ENCODE peak calls at places on chromosomes 2 and 18, in four cellular contexts. One of them, this sample, is unnamed. For H3K4me1, the result is how much of the 10 kb centered on the place peaks cover.

GRCh38 chr2:48328972-48329723 is 200.8 kb upstream of the STON1 start:
- DNase-seq in IMR-90: no peak
- DNase-seq in CD4-positive, alpha-beta memory T cell: no peak
- DNase-seq in left lung: no peak
- DNase-seq in this sample: no peak

GRCh38 chr2:105629634-105630033 is 115.1 kb upstream of the NCK2 start:
- DNase-seq in left lung: no peak
- DNase-seq in CD4-positive, alpha-beta memory T cell: no peak
- DNase-seq in IMR-90: no peak
- DNase-seq in this sample: no peak

GRCh38 chr18:22349317-22349898 is 68.3 kb downstream of the CTAGE1 start:
- DNase-seq in left lung: no peak
- DNase-seq in CD4-positive, alpha-beta memory T cell: no peak
- DNase-seq in IMR-90: no peak
- DNase-seq in this sample: peak

GRCh38 chr2:8551622-8552074 is 130.2 kb upstream of the ID2 start:
- DNase-seq in CD4-positive, alpha-beta memory T cell: no peak
- DNase-seq in IMR-90: no peak
- DNase-seq in left lung: no peak
- DNase-seq in this sample: no peak

GRCh38 chr2:41928593-41928992 is 119.2 kb upstream of the PKDCC start:
- DNase-seq in left lung: no peak
- DNase-seq in CD4-positive, alpha-beta memory T cell: no peak
- DNase-seq in IMR-90: peak
- DNase-seq in this sample: peak

GRCh38 chr2:98896944-98897343 is 39.1 kb downstream of the CRACDL start:
- DNase-seq in CD4-positive, alpha-beta memory T cell: no peak
- DNase-seq in IMR-90: no peak
- DNase-seq in left lung: peak
- DNase-seq in this sample: no peak

GRCh38 chr2:230909841-230910545 is 15.0 kb downstream of the GPR55 start:
- DNase-seq in IMR-90: no peak
- DNase-seq in left lung: peak
- DNase-seq in CD4-positive, alpha-beta memory T cell: no peak
- DNase-seq in this sample: peak

GRCh38 chr18:44396550-44396949 is 284.1 kb upstream of the SETBP1 start:
- DNase-seq in left lung: no peak
- DNase-seq in IMR-90: no peak
- DNase-seq in CD4-positive, alpha-beta memory T cell: no peak
- DNase-seq in this sample: no peak

GRCh38 chr2:226932443-226932842 is 96.6 kb downstream of the RHBDD1 start:
- DNase-seq in CD4-positive, alpha-beta memory T cell: no peak
- DNase-seq in IMR-90: no peak
- DNase-seq in left lung: no peak
- DNase-seq in this sample: no peak

GRCh38 chr18:13067966-13068365 is 76.8 kb downstream of the CEP192 start:
- DNase-seq in IMR-90: no peak
- DNase-seq in left lung: no peak
- DNase-seq in CD4-positive, alpha-beta memory T cell: no peak
- DNase-seq in this sample: no peak

GRCh38 chr2:2660789-2661355 is 329.8 kb upstream of the MYT1L start:
- DNase-seq in CD4-positive, alpha-beta memory T cell: no peak
- DNase-seq in left lung: no peak
- DNase-seq in IMR-90: peak
- DNase-seq in this sample: no peak

GRCh38 chr18:40485318-40485717 is 1469.7 kb upstream of the PIK3C3 start:
- DNase-seq in left lung: no peak
- DNase-seq in CD4-positive, alpha-beta memory T cell: no peak
- DNase-seq in IMR-90: peak
- DNase-seq in this sample: no peak

GRCh38 chr2:117979911-117980341 is 33.9 kb downstream of the CCDC93 start:
- DNase-seq in IMR-90: no peak
- DNase-seq in left lung: no peak
- DNase-seq in CD4-positive, alpha-beta memory T cell: no peak
- DNase-seq in this sample: no peak

GRCh38 chr2:58215429-58215828 is 25.7 kb downstream of the FANCL start:
- DNase-seq in left lung: no peak
- DNase-seq in IMR-90: peak
- DNase-seq in CD4-positive, alpha-beta memory T cell: no peak
- DNase-seq in this sample: no peak

GRCh38 chr2:237790353-237790752 is 8.2 kb upstream of the RBM44 start:
- DNase-seq in CD4-positive, alpha-beta memory T cell: no peak
- DNase-seq in left lung: no peak
- DNase-seq in IMR-90: peak
- DNase-seq in this sample: no peak

GRCh38 chr2:131104487-131105155 is 515 bp upstream of the PLEKHB2 start:
- DNase-seq in IMR-90: peak
- DNase-seq in left lung: peak
- DNase-seq in CD4-positive, alpha-beta memory T cell: peak
- DNase-seq in this sample: peak

GRCh38 chr2:15082105-15083058 is 449.9 kb downstream of the LRATD1 start:
- DNase-seq in left lung: no peak
- DNase-seq in IMR-90: no peak
- DNase-seq in CD4-positive, alpha-beta memory T cell: no peak
- DNase-seq in this sample: no peak

GRCh38 chr18:8851659-8852058 is 146.3 kb downstream of the MTCL1 start:
- DNase-seq in left lung: no peak
- DNase-seq in CD4-positive, alpha-beta memory T cell: no peak
- DNase-seq in IMR-90: no peak
- DNase-seq in this sample: no peak

GRCh38 chr2:190532581-190532980 is 1.9 kb downstream of the NEMP2 start:
- DNase-seq in CD4-positive, alpha-beta memory T cell: no peak
- DNase-seq in IMR-90: no peak
- DNase-seq in left lung: no peak
- DNase-seq in this sample: no peak

GRCh38 chr2:27667439-27667838 is 3.8 kb downstream of the SLC4A1AP start:
- DNase-seq in left lung: no peak
- DNase-seq in IMR-90: no peak
- DNase-seq in CD4-positive, alpha-beta memory T cell: no peak
- DNase-seq in this sample: no peak

GRCh38 chr2:118609138-118609537 is 238.3 kb downstream of the EN1 start:
- DNase-seq in IMR-90: no peak
- DNase-seq in left lung: no peak
- DNase-seq in CD4-positive, alpha-beta memory T cell: no peak
- DNase-seq in this sample: no peak

GRCh38 chr18:69730664-69731063 is 217.0 kb downstream of the CD226 start:
- DNase-seq in IMR-90: no peak
- DNase-seq in left lung: no peak
- DNase-seq in CD4-positive, alpha-beta memory T cell: no peak
- DNase-seq in this sample: no peak

GRCh38 chr2:109173311-109174171 is 44.5 kb downstream of the SH3RF3 start:
- DNase-seq in left lung: peak
- DNase-seq in CD4-positive, alpha-beta memory T cell: no peak
- DNase-seq in IMR-90: peak
- DNase-seq in this sample: peak

GRCh38 chr2:112001136-112001764 is 53.8 kb upstream of the TMEM87B start:
- DNase-seq in IMR-90: no peak
- DNase-seq in left lung: no peak
- DNase-seq in CD4-positive, alpha-beta memory T cell: no peak
- DNase-seq in this sample: no peak

GRCh38 chr18:3722662-3723433 is 272.9 kb downstream of the TGIF1 start:
- DNase-seq in IMR-90: peak
- DNase-seq in CD4-positive, alpha-beta memory T cell: no peak
- DNase-seq in left lung: no peak
- DNase-seq in this sample: no peak

GRCh38 chr2:144011098-144011497 is 508.8 kb downstream of the ZEB2 start:
- DNase-seq in IMR-90: no peak
- DNase-seq in left lung: no peak
- DNase-seq in CD4-positive, alpha-beta memory T cell: no peak
- DNase-seq in this sample: no peak

GRCh38 chr2:2272841-2273240 is 58.2 kb downstream of the MYT1L start:
- DNase-seq in IMR-90: no peak
- DNase-seq in left lung: no peak
- DNase-seq in CD4-positive, alpha-beta memory T cell: no peak
- DNase-seq in this sample: no peak

GRCh38 chr2:54589340-54590215 is 133.5 kb downstream of the SPTBN1 start:
- DNase-seq in CD4-positive, alpha-beta memory T cell: peak
- DNase-seq in left lung: no peak
- DNase-seq in IMR-90: peak
- DNase-seq in this sample: no peak

GRCh38 chr2:16441431-16441830 is 224.2 kb downstream of the CYRIA start:
- DNase-seq in IMR-90: no peak
- DNase-seq in CD4-positive, alpha-beta memory T cell: no peak
- DNase-seq in left lung: no peak
- DNase-seq in this sample: no peak

GRCh38 chr2:96072746-96073145 is 38.0 kb upstream of the GPAT2 start:
- DNase-seq in IMR-90: no peak
- DNase-seq in CD4-positive, alpha-beta memory T cell: no peak
- DNase-seq in left lung: no peak
- DNase-seq in this sample: no peak

GRCh38 chr2:200702044-200702443 is 109.7 kb upstream of the BZW1 start:
- DNase-seq in left lung: no peak
- DNase-seq in CD4-positive, alpha-beta memory T cell: no peak
- DNase-seq in IMR-90: no peak
- DNase-seq in this sample: no peak

GRCh38 chr2:200703926-200704637 is 107.6 kb upstream of the BZW1 start:
- DNase-seq in IMR-90: no peak
- DNase-seq in left lung: no peak
- DNase-seq in CD4-positive, alpha-beta memory T cell: no peak
- DNase-seq in this sample: no peak

GRCh38 chr2:200703132-200703925 is 108.4 kb upstream of the BZW1 start:
- DNase-seq in CD4-positive, alpha-beta memory T cell: peak
- DNase-seq in IMR-90: peak
- DNase-seq in left lung: no peak
- DNase-seq in this sample: peak

GRCh38 chr2:200700856-200701255 is 110.9 kb upstream of the BZW1 start:
- DNase-seq in CD4-positive, alpha-beta memory T cell: no peak
- DNase-seq in IMR-90: no peak
- DNase-seq in left lung: no peak
- DNase-seq in this sample: no peak

GRCh38 chr2:200702646-200703118 is 109.0 kb upstream of the BZW1 start:
- DNase-seq in CD4-positive, alpha-beta memory T cell: peak
- DNase-seq in IMR-90: no peak
- DNase-seq in left lung: no peak
- DNase-seq in this sample: no peak
- H3K4me3 ChIP-seq in CD4-positive, alpha-beta memory T cell: no peak
- H3K4me3 ChIP-seq in IMR-90: no peak
- H3K4me3 ChIP-seq in left lung: no peak
- H3K4me3 ChIP-seq in this sample: no peak

DNA sequence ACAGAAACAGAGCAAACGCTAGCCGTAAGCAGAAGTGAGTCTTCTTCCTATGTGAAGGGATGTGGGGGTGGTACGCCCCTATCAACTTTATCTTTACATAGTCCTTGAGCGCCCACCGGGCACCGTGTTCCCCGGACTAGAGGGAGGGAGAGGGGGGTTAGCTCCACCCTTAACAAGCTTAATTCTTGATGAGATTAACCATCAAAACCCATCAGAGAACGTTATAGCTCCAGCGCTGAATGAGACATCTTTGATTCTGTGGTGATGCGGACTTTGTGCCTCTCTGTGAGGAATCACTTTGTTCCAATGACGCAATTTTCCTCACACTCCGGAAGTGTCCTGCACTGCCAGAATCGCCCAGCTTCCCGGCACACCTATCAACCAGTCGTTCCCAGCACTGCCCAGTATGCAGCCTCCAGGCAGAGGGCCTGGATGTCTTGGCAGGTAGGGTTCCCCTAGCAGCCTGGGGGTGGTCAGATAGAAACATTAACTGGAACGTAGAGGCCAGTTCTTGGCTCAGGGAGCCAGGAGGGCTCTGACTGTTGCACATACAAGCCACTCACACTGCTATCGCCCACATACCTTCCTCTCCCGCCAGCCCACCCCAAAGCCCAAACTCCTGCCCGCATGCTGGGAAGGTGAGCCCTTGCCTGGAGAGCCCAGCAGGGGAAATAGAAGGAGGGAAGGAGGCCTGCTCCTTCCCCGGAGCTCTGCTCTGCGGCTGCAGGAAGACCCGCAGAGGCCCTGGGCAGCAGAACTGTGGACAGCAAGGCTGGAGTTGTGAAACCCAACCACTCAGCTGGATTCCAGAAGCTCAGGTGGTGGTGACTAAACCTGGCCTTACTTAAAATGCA is 1.9 kb upstream of the ODC1 start:
- DNase-seq in IMR-90: no peak
- DNase-seq in CD4-positive, alpha-beta memory T cell: no peak
- DNase-seq in left lung: no peak
- DNase-seq in this sample: no peak
- H3K4me1 ChIP-seq in IMR-90: under half
- H3K4me1 ChIP-seq in CD4-positive, alpha-beta memory T cell: under half
- H3K4me1 ChIP-seq in left lung: under half
- H3K4me1 ChIP-seq in this sample: under half

GRCh38 chr2:202612145-202612544 is 22.6 kb upstream of the FAM117B start:
- DNase-seq in CD4-positive, alpha-beta memory T cell: no peak
- DNase-seq in left lung: no peak
- DNase-seq in IMR-90: no peak
- DNase-seq in this sample: no peak

GRCh38 chr2:202608142-202608852 is 26.5 kb upstream of the FAM117B start:
- DNase-seq in CD4-positive, alpha-beta memory T cell: no peak
- DNase-seq in IMR-90: no peak
- DNase-seq in left lung: no peak
- DNase-seq in this sample: no peak

GRCh38 chr2:202613479-202613878 is 21.3 kb upstream of the FAM117B start:
- DNase-seq in IMR-90: no peak
- DNase-seq in CD4-positive, alpha-beta memory T cell: no peak
- DNase-seq in left lung: no peak
- DNase-seq in this sample: no peak

GRCh38 chr2:202609381-202610145 is 25.2 kb upstream of the FAM117B start:
- DNase-seq in CD4-positive, alpha-beta memory T cell: no peak
- DNase-seq in IMR-90: no peak
- DNase-seq in left lung: no peak
- DNase-seq in this sample: no peak

DNA sequence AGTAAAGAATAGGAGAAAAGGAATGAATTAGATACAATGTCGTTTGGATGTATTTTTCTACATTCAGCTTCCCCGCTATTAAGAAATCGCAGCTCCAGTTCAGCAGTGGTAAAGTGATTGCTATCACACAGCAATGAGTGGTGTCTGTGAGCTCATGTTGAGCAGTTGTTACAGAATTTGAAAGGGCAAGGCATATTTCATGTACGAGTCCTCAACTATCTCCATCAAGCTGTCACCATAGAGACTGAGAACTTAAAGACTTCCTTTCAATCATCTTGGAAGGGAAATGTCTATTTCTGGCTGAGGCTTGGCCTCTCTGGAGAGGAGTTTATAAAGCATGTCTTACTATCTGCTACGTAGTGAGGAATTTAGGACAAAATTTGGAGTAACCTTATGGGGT is 24.4 kb upstream of the FAM117B start:
- DNase-seq in CD4-positive, alpha-beta memory T cell: no peak
- DNase-seq in left lung: no peak
- DNase-seq in IMR-90: peak
- DNase-seq in this sample: no peak
- H3K4me3 ChIP-seq in CD4-positive, alpha-beta memory T cell: no peak
- H3K4me3 ChIP-seq in left lung: no peak
- H3K4me3 ChIP-seq in IMR-90: no peak
- H3K4me3 ChIP-seq in this sample: no peak

DNA sequence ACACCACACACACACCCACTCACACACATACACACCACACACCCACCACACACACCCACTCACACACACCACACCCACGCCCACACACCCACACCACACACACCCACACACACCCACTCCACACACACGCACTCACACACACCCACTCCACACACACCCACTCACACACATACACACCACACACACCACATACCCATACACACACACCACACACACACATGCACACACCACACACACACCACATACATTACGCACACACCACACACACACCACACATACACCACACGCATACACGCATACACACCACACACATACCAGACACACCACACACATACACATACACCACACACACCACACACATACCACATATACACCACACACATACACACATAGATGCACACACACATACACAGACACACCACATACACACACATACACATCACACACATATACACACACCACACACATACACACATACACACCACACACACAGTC is 37.9 kb downstream of the MCFD2 start:
- DNase-seq in IMR-90: no peak
- DNase-seq in left lung: no peak
- DNase-seq in CD4-positive, alpha-beta memory T cell: no peak
- DNase-seq in this sample: peak
- H3K4me1 ChIP-seq in IMR-90: half or more
- H3K4me1 ChIP-seq in left lung: under half
- H3K4me1 ChIP-seq in CD4-positive, alpha-beta memory T cell: under half
- H3K4me1 ChIP-seq in this sample: under half

This sample was measured in uterus.